ENCODE peak calls at places on chromosome 13, in eight cellular contexts. B is glutamatergic neuron, E is mammary epithelial cell, Q is MV-4-11, R is smooth muscle cell of the brain vasculature, D is left ventricle myocardium superior, J is occipital lobe, G is HCT116. O is an unnamed sample.

GRCh38 chr13:44365008-44365407 is 8.6 kb upstream of the SERP2 start:
- DNase-seq in D (no peak), B (no peak), E (peak), R (no peak), G (peak), Q (no peak), J (no peak), O (peak)

GRCh38 chr13:111270126-111270525 is 50.3 kb upstream of the TEX29 start:
- DNase-seq in J (no peak), D (no peak), Q (no peak), B (no peak), G (no peak), E (no peak), R (peak), O (no peak)

GRCh38 chr13:65929436-65929835 is 1300.7 kb downstream of the PCDH9 start:
- DNase-seq in G (no peak), J (no peak), B (no peak), Q (no peak), R (no peak), D (no peak), E (no peak), O (no peak)

GRCh38 chr13:22757530-22758120 is 423.2 kb upstream of the SGCG start:
- DNase-seq in E (no peak), J (no peak), D (no peak), B (no peak), G (no peak), R (no peak), Q (no peak), O (no peak)

GRCh38 chr13:41542281-41542680 is 84.9 kb downstream of the RGCC start:
- DNase-seq in Q (no peak), E (no peak), J (no peak), D (no peak), B (no peak), G (no peak), R (no peak), O (no peak)

GRCh38 chr13:43267916-43268315 is 244.5 kb downstream of the DNAJC15 start:
- DNase-seq in E (no peak), B (no peak), D (no peak), J (no peak), Q (no peak), G (no peak), R (no peak), O (no peak)

GRCh38 chr13:96075953-96076543 is 13.9 kb upstream of the HS6ST3 start:
- DNase-seq in J (no peak), E (no peak), Q (no peak), G (no peak), D (no peak), R (no peak), B (no peak), O (no peak)

GRCh38 chr13:33649212-33649917 is 168.6 kb upstream of the RFC3 start:
- DNase-seq in E (no peak), R (no peak), Q (no peak), D (no peak), B (no peak), G (no peak), J (no peak), O (no peak)

GRCh38 chr13:44272692-44273091 is 100.9 kb upstream of the SERP2 start:
- DNase-seq in J (no peak), Q (no peak), D (no peak), G (no peak), R (no peak), B (no peak), E (no peak), O (no peak)

GRCh38 chr13:107832521-107833095 is 382.7 kb downstream of the LIG4 start:
- DNase-seq in E (no peak), R (no peak), D (no peak), B (no peak), G (no peak), Q (no peak), J (no peak), O (no peak)

GRCh38 chr13:21683034-21683733 is 12.3 kb downstream of the FGF9 start:
- DNase-seq in D (no peak), Q (no peak), G (no peak), E (peak), R (no peak), B (no peak), J (no peak), O (peak)

GRCh38 chr13:29564828-29565227 is 30.7 kb downstream of the SLC7A1 start:
- DNase-seq in B (no peak), D (no peak), J (no peak), G (no peak), Q (no peak), E (no peak), R (no peak), O (no peak)

GRCh38 chr13:65597839-65598818 is 1632.0 kb downstream of the PCDH9 start:
- DNase-seq in D (no peak), E (no peak), B (no peak), J (no peak), G (no peak), R (no peak), Q (no peak), O (no peak)

GRCh38 chr13:25181597-25181996 is 9.5 kb upstream of the AMER2 start:
- DNase-seq in G (no peak), D (no peak), E (no peak), B (no peak), J (no peak), Q (no peak), R (no peak), O (no peak)

GRCh38 chr13:75704942-75705320 is 68.8 kb downstream of the LMO7 start:
- DNase-seq in G (peak), R (no peak), D (no peak), J (no peak), E (peak), Q (no peak), B (no peak), O (peak)

GRCh38 chr13:32142956-32143375 is 111.4 kb downstream of the FRY start:
- DNase-seq in E (peak), Q (no peak), B (no peak), G (no peak), R (no peak), D (no peak), J (no peak), O (no peak)

GRCh38 chr13:40026174-40026585 is 370.7 kb downstream of the COG6 start:
- DNase-seq in G (no peak), J (no peak), B (no peak), Q (no peak), E (peak), R (no peak), D (no peak), O (no peak)

GRCh38 chr13:93169980-93170379 is 56.6 kb upstream of the GPC6 start:
- DNase-seq in R (no peak), Q (no peak), D (no peak), B (no peak), E (peak), G (no peak), J (no peak), O (peak)

GRCh38 chr13:39209731-39210633 is 171.7 kb downstream of the NHLRC3 start:
- DNase-seq in R (no peak), J (no peak), B (no peak), G (no peak), Q (no peak), E (no peak), D (no peak), O (peak)

GRCh38 chr13:44238011-44238421 is 135.6 kb upstream of the SERP2 start:
- DNase-seq in G (no peak), E (peak), J (no peak), B (peak), D (no peak), R (no peak), Q (no peak), O (peak)

GRCh38 chr13:30159446-30159839 is 147.9 kb downstream of the KATNAL1 start:
- DNase-seq in R (peak), Q (no peak), G (no peak), J (no peak), B (no peak), E (peak), D (no peak), O (no peak)

GRCh38 chr13:75938811-75939525 is 302.8 kb downstream of the LMO7 start:
- DNase-seq in B (no peak), J (no peak), R (no peak), Q (no peak), D (no peak), G (no peak), E (no peak), O (no peak)

GRCh38 chr13:91185294-91185863 is 162.1 kb upstream of the MIR17HG start:
- DNase-seq in R (no peak), Q (no peak), E (peak), B (no peak), G (peak), D (no peak), J (no peak), O (no peak)

GRCh38 chr13:92769064-92769463 is 457.5 kb upstream of the GPC6 start:
- DNase-seq in B (no peak), G (no peak), J (no peak), R (no peak), D (no peak), Q (peak), E (no peak), O (no peak)

GRCh38 chr13:94121686-94122085 is 357.8 kb downstream of the DCT start:
- DNase-seq in D (no peak), B (no peak), Q (no peak), R (no peak), J (no peak), G (no peak), E (peak), O (no peak)

GRCh38 chr13:48738261-48738755 is 84.6 kb downstream of the CYSLTR2 start:
- DNase-seq in E (no peak), D (no peak), G (no peak), J (no peak), Q (peak), B (no peak), R (no peak), O (no peak)

GRCh38 chr13:110561335-110562033 is at the start of gene RAB20:
- DNase-seq in J (peak), Q (peak), E (peak), R (no peak), D (peak), G (peak), B (peak), O (peak)

GRCh38 chr13:111661776-111662175 is 341.3 kb downstream of the TEX29 start:
- DNase-seq in E (no peak), J (no peak), R (no peak), D (no peak), B (no peak), Q (no peak), G (no peak), O (no peak)